ENCODE peak calls at places on chromosomes 5 and 9, in five cellular contexts. J is transverse colon, A is stomach, D is breast epithelium, Z is GM23338. S is an unnamed sample. For H3K4me1, the result is how much of the 10 kb centered on the place peaks cover.

GRCh38 chr5:17120209-17120608 is 97.2 kb upstream of the BASP1 start:
- DNase-seq in J (no peak), A (peak), D (no peak), Z (no peak), S (no peak)

GRCh38 chr9:93159601-93160418 is 24.1 kb upstream of the WNK2 start:
- DNase-seq in J (peak), A (peak), D (peak), Z (peak), S (peak)

GRCh38 chr5:149654282-149654681 is 73.0 kb downstream of the ARHGEF37 start:
- DNase-seq in J (no peak), A (no peak), D (no peak), Z (no peak), S (no peak)

GRCh38 chr9:92328225-92328624 is 2.5 kb downstream of the CENPP start:
- DNase-seq in J (no peak), A (no peak), D (no peak), Z (peak), S (no peak)

GRCh38 chr5:181181650-181182565 is 23.1 kb downstream of the TRIM7 start:
- DNase-seq in J (peak), A (peak), D (no peak), Z (peak), S (peak)

GRCh38 chr5:138386290-138386689 is 33.8 kb downstream of the KDM3B start:
- DNase-seq in J (no peak), A (peak), D (no peak), Z (no peak), S (no peak)

GRCh38 chr9:114156658-114157421 is 1.5 kb downstream of the COL27A1 start:
- DNase-seq in J (peak), A (peak), D (no peak), Z (peak), S (peak)

GRCh38 chr9:87725356-87725899 is 491 bp upstream of the CTSL start:
- DNase-seq in J (no peak), A (no peak), D (no peak), Z (peak), S (peak)

GRCh38 chr5:113776168-113776567 is 262.7 kb downstream of the YTHDC2 start:
- DNase-seq in J (no peak), A (no peak), D (no peak), Z (peak), S (no peak)

GRCh38 chr5:143165049-143165448 is 238.4 kb downstream of the NR3C1 start:
- DNase-seq in J (no peak), A (no peak), D (no peak), Z (no peak), S (no peak)

GRCh38 chr9:119556129-119556875 is 187.1 kb upstream of the BRINP1 start:
- DNase-seq in J (peak), A (peak), D (peak), Z (peak), S (peak)

GRCh38 chr5:77305921-77306320 is 95.4 kb downstream of the PDE8B start:
- DNase-seq in J (no peak), A (no peak), D (no peak), Z (no peak), S (peak)

GRCh38 chr5:88736494-88736893 is 146.5 kb downstream of the MEF2C start:
- DNase-seq in J (no peak), A (no peak), D (no peak), Z (no peak), S (no peak)

GRCh38 chr9:114499528-114499927 is 5.7 kb downstream of the WHRN start:
- DNase-seq in J (no peak), A (no peak), D (no peak), Z (no peak), S (no peak)

GRCh38 chr5:171122372-171122771 is 186.7 kb upstream of the TLX3 start:
- DNase-seq in J (no peak), A (no peak), D (no peak), Z (no peak), S (no peak)

GRCh38 chr5:141618030-141618803 is 583 bp downstream of the DIAPH1 start:
- DNase-seq in J (peak), A (peak), D (peak), Z (peak), S (no peak)

GRCh38 chr9:128523199-128523925 is 18.8 kb downstream of the GLE1 start:
- DNase-seq in J (no peak), A (no peak), D (no peak), Z (peak), S (peak)

GRCh38 chr5:91281409-91281808 is 101.7 kb downstream of the ARRDC3 start:
- DNase-seq in J (no peak), A (no peak), D (no peak), Z (no peak), S (no peak)

GRCh38 chr9:133129001-133129799 is 8.2 kb upstream of the RALGDS start:
- DNase-seq in J (peak), A (no peak), D (no peak), Z (no peak), S (no peak)

GRCh38 chr5:87302061-87302460 is 34.4 kb downstream of the RASA1 start:
- DNase-seq in J (no peak), A (no peak), D (no peak), Z (no peak), S (no peak)

GRCh38 chr9:95985656-95986055 is 110.2 kb downstream of the ERCC6L2 start:
- DNase-seq in J (no peak), A (no peak), D (no peak), Z (no peak), S (no peak)

GRCh38 chr5:90909091-90909503 is 350.5 kb downstream of the ADGRV1 start:
- DNase-seq in J (no peak), A (no peak), D (no peak), Z (no peak), S (no peak)

GRCh38 chr9:116064970-116065369 is 88.6 kb upstream of the PAPPA start:
- DNase-seq in J (no peak), A (no peak), D (no peak), Z (no peak), S (no peak)

GRCh38 chr5:175418252-175418651 is 25.7 kb downstream of the DRD1 start:
- DNase-seq in J (no peak), A (no peak), D (no peak), Z (no peak), S (no peak)

GRCh38 chr9:127762111-127762676 is 16.3 kb downstream of the SH2D3C start:
- DNase-seq in J (no peak), A (no peak), D (no peak), Z (no peak), S (no peak)

GRCh38 chr9:127014210-127014609 is 99.6 kb downstream of the RALGPS1 start:
- DNase-seq in J (no peak), A (no peak), D (no peak), Z (no peak), S (no peak)

GRCh38 chr5:103228588-103228987 is 30.0 kb upstream of the MACIR start:
- DNase-seq in J (no peak), A (no peak), D (no peak), Z (no peak), S (no peak)

GRCh38 chr5:103224118-103224893 is 34.3 kb upstream of the MACIR start:
- DNase-seq in J (peak), A (no peak), D (no peak), Z (peak), S (no peak)

GRCh38 chr5:103228056-103228455 is 30.5 kb upstream of the MACIR start:
- DNase-seq in J (no peak), A (no peak), D (no peak), Z (no peak), S (no peak)

GRCh38 chr5:103223031-103223955 is 35.3 kb upstream of the MACIR start:
- DNase-seq in J (no peak), A (no peak), D (no peak), Z (peak), S (no peak)

DNA sequence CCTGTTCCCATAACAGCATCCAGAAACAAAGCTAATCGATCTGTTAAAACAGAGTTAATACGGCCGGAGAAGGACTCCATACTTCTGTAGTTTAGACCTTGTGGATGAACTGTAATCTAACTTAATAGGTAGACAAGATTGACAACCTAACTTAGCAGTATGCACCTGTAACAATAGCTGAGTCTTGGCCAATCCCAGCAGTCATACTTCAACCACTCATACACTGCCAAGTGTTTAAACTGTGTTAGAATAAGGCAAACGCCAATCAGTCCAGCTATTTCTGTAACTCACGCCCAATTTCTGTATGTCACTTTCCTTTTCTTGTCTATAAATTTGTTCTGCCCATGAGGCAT is 33.7 kb upstream of the MACIR start:
- DNase-seq in J (no peak), A (no peak), D (no peak), Z (no peak), S (no peak)
- H3K4me1 ChIP-seq in J (under half), A (under half), D (under half), Z (under half), S (under half)

GRCh38 chr9:123893146-123893545 is 36.8 kb downstream of the DENND1A start:
- DNase-seq in J (no peak), A (no peak), D (no peak), Z (peak), S (no peak)

GRCh38 chr9:123893831-123894460 is 36.0 kb downstream of the DENND1A start:
- DNase-seq in J (no peak), A (no peak), D (no peak), Z (peak), S (no peak)

GRCh38 chr9:123894822-123895221 is 35.1 kb downstream of the DENND1A start:
- DNase-seq in J (no peak), A (no peak), D (no peak), Z (peak), S (no peak)
- TF ChIP-seq POLR2AphosphoS5 in J (no peak), A (no peak), D (no peak), Z (no peak), S (no peak)

DNA sequence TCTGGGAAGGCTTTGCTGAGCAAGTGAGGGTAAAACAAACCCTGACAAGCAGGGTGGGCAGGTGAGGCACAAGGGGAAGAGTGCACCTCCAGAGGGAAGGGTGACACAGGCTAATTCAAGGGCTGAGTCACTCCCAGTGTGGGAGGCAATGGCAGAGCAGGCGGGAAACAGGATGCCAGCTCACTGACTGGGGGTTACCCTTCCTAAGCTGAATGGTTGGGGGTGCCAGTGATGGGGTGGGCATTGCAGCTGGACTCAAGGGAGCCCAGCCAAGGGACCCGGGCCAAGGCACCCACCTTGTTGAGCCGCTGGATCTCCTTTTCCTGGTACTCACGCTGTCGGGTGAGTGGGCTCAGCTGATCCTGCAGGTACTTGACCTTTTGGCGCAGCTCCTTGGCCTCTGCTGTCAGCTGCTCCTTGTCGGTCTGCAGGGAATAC is 18.4 kb downstream of the GPX3 start:
- DNase-seq in J (no peak), A (no peak), D (no peak), Z (no peak), S (no peak)
- H3K4me3 ChIP-seq in J (no peak), A (no peak), D (no peak), Z (no peak), S (no peak)

DNA sequence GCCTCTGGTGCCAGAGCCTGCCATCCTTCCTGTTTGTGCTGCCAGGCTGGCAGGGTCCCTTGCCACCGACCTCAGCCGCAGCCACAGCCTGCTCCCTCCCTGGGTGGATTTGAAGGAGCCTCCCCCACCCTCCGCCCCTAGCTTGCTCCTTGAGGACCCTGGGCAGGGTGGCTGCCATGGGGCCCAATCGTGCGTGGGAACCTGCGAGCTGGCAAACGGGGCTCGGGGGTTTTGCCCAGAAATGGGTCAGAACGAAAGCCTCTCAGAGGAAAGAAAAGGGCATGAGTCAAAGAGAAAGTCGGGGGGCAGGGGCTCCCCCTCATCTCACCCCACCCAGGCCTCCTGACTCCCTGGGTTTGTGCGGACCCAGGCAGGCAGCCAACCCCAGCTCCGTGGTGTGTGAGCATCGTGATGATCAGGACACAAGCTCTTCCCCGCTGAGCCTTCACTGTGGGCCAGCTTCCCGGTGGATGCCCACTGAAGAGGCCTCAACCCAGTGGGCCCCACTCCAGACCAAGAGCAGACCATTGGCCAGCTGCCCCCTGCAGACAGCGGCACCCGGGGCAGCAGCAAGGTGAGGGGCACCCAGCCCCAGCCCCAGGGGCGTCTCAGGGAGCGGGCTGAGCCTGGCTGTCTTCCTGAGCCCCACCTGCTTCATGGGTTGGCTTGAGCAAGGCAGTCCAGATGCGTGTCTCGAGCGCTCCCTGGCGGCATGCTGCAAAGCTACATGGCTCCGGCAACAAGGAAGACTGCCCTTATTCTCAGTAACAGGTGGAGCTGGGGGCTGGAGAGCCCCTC is 3.0 kb upstream of the FUT7 start:
- DNase-seq in J (peak), A (peak), D (peak), Z (peak), S (peak)
- H3K4me1 ChIP-seq in J (under half), A (under half), D (under half), Z (under half), S (under half)

GRCh38 chr5:45372629-45373028 is 323.6 kb downstream of the HCN1 start:
- DNase-seq in J (no peak), A (no peak), D (no peak), Z (no peak), S (no peak)

DNA sequence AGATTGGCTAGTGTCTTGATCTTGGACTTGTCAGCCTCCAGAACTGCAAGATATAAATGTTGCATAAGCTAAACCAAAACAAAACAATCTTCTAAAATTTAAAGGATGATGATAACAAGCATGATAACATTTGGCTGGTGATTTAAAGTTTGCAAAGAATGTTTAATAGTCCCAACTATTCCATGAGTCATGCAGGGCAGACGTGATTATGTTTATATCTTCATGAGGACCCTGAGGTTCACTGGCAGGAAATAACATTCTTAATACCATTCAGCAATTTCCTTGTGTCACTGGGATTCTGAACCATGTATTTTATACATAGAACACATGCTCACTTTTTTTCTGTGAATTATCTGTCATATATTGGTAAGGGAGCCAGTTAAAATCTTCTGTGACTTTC is 319.7 kb downstream of the HCN1 start:
- DNase-seq in J (no peak), A (no peak), D (no peak), Z (no peak), S (no peak)
- TF ChIP-seq POLR2AphosphoS5 in J (no peak), A (no peak), D (no peak), Z (no peak), S (no peak)

GRCh38 chr9:122930541-122930932 is 775 bp downstream of the ZBTB26 start:
- DNase-seq in J (no peak), A (no peak), D (no peak), Z (no peak), S (no peak)

GRCh38 chr9:122931851-122932199 is 513 bp upstream of the ZBTB26 start:
- DNase-seq in J (no peak), A (no peak), D (no peak), Z (no peak), S (no peak)

GRCh38 chr9:122930933-122931850 is at the start of gene ZBTB26:
- DNase-seq in J (peak), A (peak), D (peak), Z (peak), S (peak)

GRCh38 chr9:122923947-122924346 is 7.4 kb downstream of the ZBTB26 start:
- DNase-seq in J (no peak), A (no peak), D (no peak), Z (no peak), S (no peak)

GRCh38 chr9:122929803-122930354 is 1.4 kb downstream of the ZBTB26 start:
- DNase-seq in J (no peak), A (no peak), D (no peak), Z (no peak), S (no peak)
- H3K4me3 ChIP-seq in J (no peak), A (no peak), D (no peak), Z (peak), S (no peak)

GRCh38 chr5:56686337-56687198 is 128.8 kb upstream of the MAP3K1 start:
- DNase-seq in J (peak), A (no peak), D (no peak), Z (no peak), S (no peak)
- H3K4me1 ChIP-seq in J (under half), A (under half), D (under half), Z (under half), S (under half)

DNA sequence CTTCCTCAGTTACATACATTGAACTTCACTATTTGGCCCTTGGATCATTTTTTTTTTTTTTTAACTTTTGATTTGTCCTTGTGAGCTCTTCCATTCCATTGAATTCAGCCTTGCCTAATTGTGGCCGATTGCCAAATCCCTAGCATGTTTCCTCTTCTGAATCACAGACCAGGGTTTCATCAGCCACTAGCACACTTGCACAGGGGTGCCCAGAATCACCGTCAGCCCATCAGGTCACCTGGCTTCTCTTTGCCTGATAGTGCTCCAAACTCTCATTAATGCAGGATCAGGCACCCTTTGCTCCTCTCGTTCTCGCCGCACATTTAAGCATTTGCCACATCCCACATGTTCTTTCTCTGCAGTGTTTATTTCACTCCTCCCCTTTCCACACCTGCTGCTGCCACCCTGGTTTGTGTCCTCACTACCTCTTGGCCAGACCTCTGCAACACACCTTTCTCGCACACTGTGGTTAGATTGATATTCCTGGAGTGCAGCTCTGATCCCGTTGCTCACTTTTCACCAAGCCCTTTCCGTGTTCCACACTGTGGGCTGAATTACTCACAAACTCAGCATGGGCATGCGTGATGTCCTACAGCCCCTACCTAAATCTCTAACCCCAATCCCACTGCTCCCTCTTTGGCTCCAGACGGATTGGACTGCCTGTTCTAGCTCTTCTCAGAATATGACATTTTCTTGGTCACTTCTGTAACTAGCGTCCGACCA is 9.8 kb downstream of the PIK3R1 start:
- DNase-seq in J (peak), A (peak), D (no peak), Z (no peak), S (peak)
- TF ChIP-seq POLR2AphosphoS5 in J (no peak), A (no peak), D (no peak), Z (no peak), S (peak)

GRCh38 chr5:1667648-1668140 is 131.9 kb downstream of the MRPL36 start:
- DNase-seq in J (no peak), A (no peak), D (no peak), Z (peak), S (no peak)
- H3K4me3 ChIP-seq in J (peak), A (peak), D (peak), Z (peak), S (no peak)

S was measured in sigmoid colon.